ENCODE peak calls at places on chromosomes 16 and 17, in five cellular contexts. L, W, F, D and K are unnamed samples.

GRCh38 chr16:75653926-75654325 is 6.4 kb downstream of the TERF2IP start:
- DNase-seq in D (no peak), F (no peak), W (no peak), L (no peak), K (no peak)

GRCh38 chr17:15463363-15463762 is 4.1 kb downstream of the CDRT4 start:
- DNase-seq in W (no peak), F (peak; percentile 22), D (no peak), L (no peak), K (no peak)

GRCh38 chr16:3922241-3922640 is 41.7 kb upstream of the CREBBP start:
- DNase-seq in W (no peak), D (no peak), L (no peak), F (no peak), K (no peak)

GRCh38 chr17:61322316-61323014 is 77.2 kb upstream of the TBX2 start:
- DNase-seq in L (no peak), W (no peak), D (no peak), F (no peak), K (no peak)

GRCh38 chr17:73535746-73536145 is 108.5 kb downstream of the SDK2 start:
- DNase-seq in D (no peak), L (no peak), F (no peak), W (no peak), K (no peak)

GRCh38 chr16:72537684-72538083 is 365.7 kb upstream of the PMFBP1 start:
- DNase-seq in D (no peak), L (no peak), F (no peak), W (no peak), K (no peak)

GRCh38 chr16:35208001-35208935 is 1748.9 kb downstream of the TP53TG3F start:
- DNase-seq in W (no peak), F (no peak), L (no peak), D (no peak), K (no peak)

GRCh38 chr17:57419940-57420522 is 163.7 kb downstream of the MSI2 start:
- DNase-seq in F (no peak), D (no peak), W (no peak), L (no peak), K (no peak)

GRCh38 chr16:58299757-58300349 is 5.0 kb upstream of the PRSS54 start:
- DNase-seq in D (no peak), F (no peak), W (peak; percentile 49), L (peak; percentile 10), K (peak; percentile 8)

GRCh38 chr17:78781339-78782304 is at the start of gene CYTH1:
- DNase-seq in D (peak; percentile 35), L (peak; percentile 50), W (peak; percentile 70), F (no peak), K (peak; percentile 49)

GRCh38 chr17:82272495-82273326 is 789 bp downstream of the CSNK1D start:
- DNase-seq in W (peak; percentile 52), D (no peak), L (peak; percentile 41), F (no peak), K (no peak)

GRCh38 chr16:77190190-77190477 is 856 bp upstream of the MON1B start:
- DNase-seq in D (no peak), W (no peak), L (no peak), F (no peak), K (no peak)

GRCh38 chr17:77610980-77611641 is 347.4 kb upstream of the TNRC6C start:
- DNase-seq in D (no peak), W (peak; percentile 39), F (no peak), L (no peak), K (no peak)

GRCh38 chr17:75689441-75689873 is 22.3 kb downstream of the SAP30BP start:
- DNase-seq in F (no peak), W (peak; percentile 49), L (peak; percentile 59), D (peak; percentile 38), K (peak; percentile 24)

GRCh38 chr17:40106089-40106759 is 5.8 kb upstream of the NR1D1 start:
- DNase-seq in D (no peak), F (no peak), L (no peak), W (no peak), K (no peak)

GRCh38 chr16:68823401-68823800 is 19.9 kb upstream of the TANGO6 start:
- DNase-seq in W (no peak), F (no peak), L (no peak), D (no peak), K (no peak)

GRCh38 chr16:2779978-2780898 is 3.2 kb upstream of the ELOB start:
- DNase-seq in L (no peak), F (no peak), W (no peak), D (no peak), K (no peak)

GRCh38 chr17:43327421-43327820 is 71.4 kb upstream of the ARL4D start:
- DNase-seq in W (no peak), L (no peak), F (no peak), D (no peak), K (no peak)

GRCh38 chr17:8393470-8394231 is 4.0 kb downstream of the RNF222 start:
- DNase-seq in W (peak; percentile 80), F (no peak), D (peak; percentile 26), L (peak; percentile 58), K (peak; percentile 38)

GRCh38 chr17:530851-531250 is 178.2 kb upstream of the RPH3AL start:
- DNase-seq in D (no peak), F (no peak), L (no peak), W (no peak), K (no peak)

GRCh38 chr17:17809527-17810373 is 27.0 kb downstream of the SREBF1 start:
- DNase-seq in W (no peak), D (no peak), L (no peak), F (no peak), K (no peak)

GRCh38 chr16:55843105-55843395 is 10.2 kb upstream of the CES1 start:
- DNase-seq in W (no peak), L (no peak), D (no peak), F (no peak), K (no peak)

GRCh38 chr17:46822388-46822921 is 4.0 kb upstream of the WNT3 start:
- DNase-seq in F (no peak), L (no peak), D (no peak), W (peak; percentile 59), K (no peak)

GRCh38 chr16:50121721-50122445 is 31.2 kb upstream of the TENT4B start:
- DNase-seq in D (peak; percentile 19), L (peak; percentile 49), W (peak; percentile 67), F (peak; percentile 4), K (no peak)

GRCh38 chr16:5541356-5541755 is 443.8 kb upstream of the EEF2KMT start:
- DNase-seq in W (no peak), D (no peak), F (no peak), L (no peak), K (no peak)

GRCh38 chr17:27081002-27081638 is 212.8 kb upstream of the WSB1 start:
- DNase-seq in F (no peak), D (no peak), L (no peak), W (no peak), K (no peak)

GRCh38 chr16:7853197-7853596 is 520.6 kb downstream of the RBFOX1 start:
- DNase-seq in W (no peak), L (no peak), D (no peak), F (no peak), K (no peak)

GRCh38 chr16:69270395-69270794 is 40.8 kb upstream of the VPS4A start:
- DNase-seq in W (no peak), D (no peak), L (no peak), F (no peak), K (no peak)

GRCh38 chr16:84040206-84040822 is 2.3 kb downstream of the SLC38A8 start:
- DNase-seq in D (no peak), L (no peak), F (no peak), W (no peak), K (no peak)